ENCODE peak calls at places on chromosomes 13 and 19, in ten cellular contexts. One of them, this sample, is unnamed.

GRCh38 chr13:74003374-74003773 is 130.8 kb downstream of the KLF12 start:
- DNase-seq in PC-3: peak; percentile 29
- DNase-seq in globus pallidus: no peak
- DNase-seq in CD8-positive, alpha-beta T cell: no peak
- DNase-seq in GM19239: no peak
- DNase-seq in Ammon's horn: no peak
- DNase-seq in ovary: no peak
- DNase-seq in heart right ventricle: no peak
- DNase-seq in Calu3: no peak
- DNase-seq in activated CD8-positive, alpha-beta memory T cell treated with anti-CD3 and anti-CD28 coated beads for 24 hours: no peak
- DNase-seq in this sample: no peak

GRCh38 chr13:35470671-35471465 is 5.6 kb downstream of the MAB21L1 start:
- DNase-seq in Ammon's horn: peak; percentile 18
- DNase-seq in activated CD8-positive, alpha-beta memory T cell treated with anti-CD3 and anti-CD28 coated beads for 24 hours: no peak
- DNase-seq in Calu3: no peak
- DNase-seq in ovary: peak; percentile 38
- DNase-seq in PC-3: no peak
- DNase-seq in globus pallidus: peak; percentile 24
- DNase-seq in GM19239: no peak
- DNase-seq in CD8-positive, alpha-beta T cell: no peak
- DNase-seq in heart right ventricle: peak; percentile 29
- DNase-seq in this sample: no peak

GRCh38 chr13:109243311-109243951 is 543.0 kb downstream of the IRS2 start:
- DNase-seq in globus pallidus: peak; percentile 47
- DNase-seq in ovary: no peak
- DNase-seq in GM19239: no peak
- DNase-seq in Calu3: peak; percentile 21
- DNase-seq in Ammon's horn: peak; percentile 31
- DNase-seq in CD8-positive, alpha-beta T cell: no peak
- DNase-seq in heart right ventricle: peak; percentile 40
- DNase-seq in activated CD8-positive, alpha-beta memory T cell treated with anti-CD3 and anti-CD28 coated beads for 24 hours: no peak
- DNase-seq in PC-3: peak; percentile 88
- DNase-seq in this sample: peak; percentile 63

GRCh38 chr13:99982741-99983400 is 1.3 kb downstream of the ZIC2 start:
- DNase-seq in Ammon's horn: no peak
- DNase-seq in activated CD8-positive, alpha-beta memory T cell treated with anti-CD3 and anti-CD28 coated beads for 24 hours: no peak
- DNase-seq in globus pallidus: no peak
- DNase-seq in GM19239: no peak
- DNase-seq in ovary: no peak
- DNase-seq in Calu3: no peak
- DNase-seq in heart right ventricle: no peak
- DNase-seq in PC-3: no peak
- DNase-seq in CD8-positive, alpha-beta T cell: no peak
- DNase-seq in this sample: peak; percentile 15

GRCh38 chr19:34838753-34839431 is 65.9 kb upstream of the ZNF599 start:
- DNase-seq in Calu3: no peak
- DNase-seq in globus pallidus: no peak
- DNase-seq in activated CD8-positive, alpha-beta memory T cell treated with anti-CD3 and anti-CD28 coated beads for 24 hours: peak; percentile 68
- DNase-seq in CD8-positive, alpha-beta T cell: no peak
- DNase-seq in ovary: no peak
- DNase-seq in PC-3: no peak
- DNase-seq in heart right ventricle: no peak
- DNase-seq in Ammon's horn: no peak
- DNase-seq in GM19239: no peak
- DNase-seq in this sample: no peak

GRCh38 chr19:55083004-55083850 is 7.6 kb downstream of the EPS8L1 start:
- DNase-seq in Calu3: no peak
- DNase-seq in activated CD8-positive, alpha-beta memory T cell treated with anti-CD3 and anti-CD28 coated beads for 24 hours: no peak
- DNase-seq in Ammon's horn: no peak
- DNase-seq in ovary: no peak
- DNase-seq in globus pallidus: no peak
- DNase-seq in CD8-positive, alpha-beta T cell: no peak
- DNase-seq in heart right ventricle: no peak
- DNase-seq in GM19239: no peak
- DNase-seq in PC-3: no peak
- DNase-seq in this sample: no peak

GRCh38 chr13:94595006-94595942 is 678 bp downstream of the TGDS start:
- DNase-seq in PC-3: peak; percentile 12
- DNase-seq in CD8-positive, alpha-beta T cell: peak; percentile 7
- DNase-seq in GM19239: no peak
- DNase-seq in heart right ventricle: no peak
- DNase-seq in activated CD8-positive, alpha-beta memory T cell treated with anti-CD3 and anti-CD28 coated beads for 24 hours: peak; percentile 72
- DNase-seq in Ammon's horn: peak; percentile 19
- DNase-seq in globus pallidus: no peak
- DNase-seq in Calu3: no peak
- DNase-seq in ovary: no peak
- DNase-seq in this sample: peak; percentile 28

GRCh38 chr19:57672466-57672865 is 3.7 kb downstream of the ZSCAN4 start:
- DNase-seq in activated CD8-positive, alpha-beta memory T cell treated with anti-CD3 and anti-CD28 coated beads for 24 hours: no peak
- DNase-seq in CD8-positive, alpha-beta T cell: no peak
- DNase-seq in ovary: no peak
- DNase-seq in Ammon's horn: no peak
- DNase-seq in PC-3: no peak
- DNase-seq in globus pallidus: no peak
- DNase-seq in heart right ventricle: no peak
- DNase-seq in GM19239: no peak
- DNase-seq in Calu3: no peak
- DNase-seq in this sample: no peak

GRCh38 chr19:28330831-28331230 is 882.1 kb downstream of the UQCRFS1 start:
- DNase-seq in activated CD8-positive, alpha-beta memory T cell treated with anti-CD3 and anti-CD28 coated beads for 24 hours: no peak
- DNase-seq in heart right ventricle: no peak
- DNase-seq in globus pallidus: no peak
- DNase-seq in Calu3: no peak
- DNase-seq in GM19239: no peak
- DNase-seq in Ammon's horn: no peak
- DNase-seq in CD8-positive, alpha-beta T cell: no peak
- DNase-seq in PC-3: no peak
- DNase-seq in ovary: no peak
- DNase-seq in this sample: no peak

GRCh38 chr19:29887498-29887897 is 54.5 kb upstream of the URI1 start:
- DNase-seq in CD8-positive, alpha-beta T cell: no peak
- DNase-seq in ovary: peak; percentile 25
- DNase-seq in Calu3: no peak
- DNase-seq in heart right ventricle: no peak
- DNase-seq in globus pallidus: no peak
- DNase-seq in Ammon's horn: no peak
- DNase-seq in activated CD8-positive, alpha-beta memory T cell treated with anti-CD3 and anti-CD28 coated beads for 24 hours: no peak
- DNase-seq in GM19239: no peak
- DNase-seq in PC-3: no peak
- DNase-seq in this sample: no peak

GRCh38 chr13:40672310-40673060 is 6.0 kb upstream of the FOXO1 start:
- DNase-seq in activated CD8-positive, alpha-beta memory T cell treated with anti-CD3 and anti-CD28 coated beads for 24 hours: no peak
- DNase-seq in Ammon's horn: no peak
- DNase-seq in ovary: no peak
- DNase-seq in PC-3: peak; percentile 88
- DNase-seq in Calu3: peak; percentile 33
- DNase-seq in GM19239: no peak
- DNase-seq in CD8-positive, alpha-beta T cell: no peak
- DNase-seq in heart right ventricle: no peak
- DNase-seq in globus pallidus: no peak
- DNase-seq in this sample: no peak

GRCh38 chr13:95301135-95301946 is at the start of gene ABCC4:
- DNase-seq in Ammon's horn: peak; percentile 64
- DNase-seq in GM19239: peak; percentile 83
- DNase-seq in activated CD8-positive, alpha-beta memory T cell treated with anti-CD3 and anti-CD28 coated beads for 24 hours: peak; percentile 85
- DNase-seq in heart right ventricle: peak; percentile 57
- DNase-seq in CD8-positive, alpha-beta T cell: peak; percentile 33
- DNase-seq in PC-3: peak; percentile 75
- DNase-seq in globus pallidus: no peak
- DNase-seq in Calu3: peak; percentile 58
- DNase-seq in ovary: peak; percentile 40
- DNase-seq in this sample: peak; percentile 80

GRCh38 chr13:48775804-48776203 is 122.1 kb downstream of the CYSLTR2 start:
- DNase-seq in globus pallidus: no peak
- DNase-seq in CD8-positive, alpha-beta T cell: no peak
- DNase-seq in GM19239: no peak
- DNase-seq in PC-3: peak; percentile 67
- DNase-seq in Ammon's horn: no peak
- DNase-seq in ovary: no peak
- DNase-seq in Calu3: no peak
- DNase-seq in activated CD8-positive, alpha-beta memory T cell treated with anti-CD3 and anti-CD28 coated beads for 24 hours: no peak
- DNase-seq in heart right ventricle: no peak
- DNase-seq in this sample: peak; percentile 6

GRCh38 chr19:6693056-6693471 is 23.1 kb upstream of the TNFSF14 start:
- DNase-seq in GM19239: no peak
- DNase-seq in Ammon's horn: no peak
- DNase-seq in heart right ventricle: no peak
- DNase-seq in ovary: no peak
- DNase-seq in globus pallidus: no peak
- DNase-seq in Calu3: no peak
- DNase-seq in CD8-positive, alpha-beta T cell: no peak
- DNase-seq in activated CD8-positive, alpha-beta memory T cell treated with anti-CD3 and anti-CD28 coated beads for 24 hours: no peak
- DNase-seq in PC-3: no peak
- DNase-seq in this sample: no peak

GRCh38 chr19:40542197-40542859 is 34.3 kb upstream of the SHKBP1 start:
- DNase-seq in activated CD8-positive, alpha-beta memory T cell treated with anti-CD3 and anti-CD28 coated beads for 24 hours: no peak
- DNase-seq in CD8-positive, alpha-beta T cell: no peak
- DNase-seq in GM19239: no peak
- DNase-seq in ovary: peak; percentile 81
- DNase-seq in Ammon's horn: peak; percentile 30
- DNase-seq in Calu3: no peak
- DNase-seq in globus pallidus: peak; percentile 33
- DNase-seq in PC-3: no peak
- DNase-seq in heart right ventricle: peak; percentile 76
- DNase-seq in this sample: no peak

GRCh38 chr13:39773833-39774232 is 118.4 kb downstream of the COG6 start:
- DNase-seq in CD8-positive, alpha-beta T cell: no peak
- DNase-seq in PC-3: peak; percentile 22
- DNase-seq in heart right ventricle: no peak
- DNase-seq in Ammon's horn: no peak
- DNase-seq in GM19239: no peak
- DNase-seq in Calu3: no peak
- DNase-seq in ovary: no peak
- DNase-seq in activated CD8-positive, alpha-beta memory T cell treated with anti-CD3 and anti-CD28 coated beads for 24 hours: no peak
- DNase-seq in globus pallidus: no peak
- DNase-seq in this sample: no peak

GRCh38 chr19:44746946-44747738 is 1.4 kb upstream of the BCL3 start:
- DNase-seq in GM19239: peak; percentile 58
- DNase-seq in PC-3: peak; percentile 91
- DNase-seq in activated CD8-positive, alpha-beta memory T cell treated with anti-CD3 and anti-CD28 coated beads for 24 hours: peak; percentile 97
- DNase-seq in ovary: peak; percentile 97
- DNase-seq in globus pallidus: peak; percentile 67
- DNase-seq in CD8-positive, alpha-beta T cell: peak; percentile 88
- DNase-seq in Ammon's horn: peak; percentile 78
- DNase-seq in heart right ventricle: peak; percentile 96
- DNase-seq in Calu3: peak; percentile 99
- DNase-seq in this sample: peak; percentile 91

GRCh38 chr13:43414111-43414510 is 372.7 kb downstream of the ENOX1 start:
- DNase-seq in PC-3: no peak
- DNase-seq in Ammon's horn: no peak
- DNase-seq in globus pallidus: no peak
- DNase-seq in activated CD8-positive, alpha-beta memory T cell treated with anti-CD3 and anti-CD28 coated beads for 24 hours: no peak
- DNase-seq in ovary: no peak
- DNase-seq in GM19239: no peak
- DNase-seq in Calu3: no peak
- DNase-seq in CD8-positive, alpha-beta T cell: no peak
- DNase-seq in heart right ventricle: no peak
- DNase-seq in this sample: no peak

GRCh38 chr13:76023644-76024043 is 387.5 kb downstream of the LMO7 start:
- DNase-seq in Ammon's horn: no peak
- DNase-seq in heart right ventricle: no peak
- DNase-seq in PC-3: peak; percentile 83
- DNase-seq in activated CD8-positive, alpha-beta memory T cell treated with anti-CD3 and anti-CD28 coated beads for 24 hours: no peak
- DNase-seq in GM19239: no peak
- DNase-seq in globus pallidus: no peak
- DNase-seq in CD8-positive, alpha-beta T cell: no peak
- DNase-seq in Calu3: no peak
- DNase-seq in ovary: no peak
- DNase-seq in this sample: no peak

GRCh38 chr13:32443111-32443510 is 15.2 kb upstream of the N4BP2L1 start:
- DNase-seq in Ammon's horn: peak; percentile 67
- DNase-seq in Calu3: peak; percentile 17
- DNase-seq in GM19239: peak; percentile 46
- DNase-seq in activated CD8-positive, alpha-beta memory T cell treated with anti-CD3 and anti-CD28 coated beads for 24 hours: no peak
- DNase-seq in heart right ventricle: no peak
- DNase-seq in CD8-positive, alpha-beta T cell: peak; percentile 14
- DNase-seq in globus pallidus: peak; percentile 62
- DNase-seq in PC-3: peak; percentile 39
- DNase-seq in ovary: no peak
- DNase-seq in this sample: peak; percentile 35

GRCh38 chr13:41029629-41030028 is 10.5 kb upstream of the ELF1 start:
- DNase-seq in Calu3: no peak
- DNase-seq in GM19239: no peak
- DNase-seq in activated CD8-positive, alpha-beta memory T cell treated with anti-CD3 and anti-CD28 coated beads for 24 hours: no peak
- DNase-seq in globus pallidus: no peak
- DNase-seq in ovary: no peak
- DNase-seq in PC-3: peak; percentile 10
- DNase-seq in CD8-positive, alpha-beta T cell: no peak
- DNase-seq in Ammon's horn: no peak
- DNase-seq in heart right ventricle: no peak
- DNase-seq in this sample: no peak

GRCh38 chr13:21053231-21053630 is 8.2 kb downstream of the LATS2 start:
- DNase-seq in heart right ventricle: no peak
- DNase-seq in CD8-positive, alpha-beta T cell: no peak
- DNase-seq in activated CD8-positive, alpha-beta memory T cell treated with anti-CD3 and anti-CD28 coated beads for 24 hours: no peak
- DNase-seq in PC-3: no peak
- DNase-seq in ovary: no peak
- DNase-seq in Ammon's horn: no peak
- DNase-seq in GM19239: no peak
- DNase-seq in Calu3: no peak
- DNase-seq in globus pallidus: no peak
- DNase-seq in this sample: no peak

GRCh38 chr13:98672947-98673545 is 79.4 kb downstream of the SLC15A1 start:
- DNase-seq in Calu3: peak; percentile 51
- DNase-seq in activated CD8-positive, alpha-beta memory T cell treated with anti-CD3 and anti-CD28 coated beads for 24 hours: peak; percentile 75
- DNase-seq in Ammon's horn: peak; percentile 78
- DNase-seq in GM19239: peak; percentile 63
- DNase-seq in PC-3: peak; percentile 79
- DNase-seq in CD8-positive, alpha-beta T cell: peak; percentile 19
- DNase-seq in globus pallidus: peak; percentile 59
- DNase-seq in heart right ventricle: peak; percentile 72
- DNase-seq in ovary: peak; percentile 66
- DNase-seq in this sample: peak; percentile 61

GRCh38 chr19:29552454-29553280 is 26.9 kb downstream of the VSTM2B start:
- DNase-seq in activated CD8-positive, alpha-beta memory T cell treated with anti-CD3 and anti-CD28 coated beads for 24 hours: no peak
- DNase-seq in Calu3: no peak
- DNase-seq in CD8-positive, alpha-beta T cell: no peak
- DNase-seq in heart right ventricle: no peak
- DNase-seq in globus pallidus: no peak
- DNase-seq in PC-3: no peak
- DNase-seq in Ammon's horn: no peak
- DNase-seq in ovary: no peak
- DNase-seq in GM19239: no peak
- DNase-seq in this sample: no peak

GRCh38 chr13:44174769-44175425 is 198.7 kb upstream of the SERP2 start:
- DNase-seq in globus pallidus: no peak
- DNase-seq in Ammon's horn: no peak
- DNase-seq in GM19239: no peak
- DNase-seq in Calu3: no peak
- DNase-seq in CD8-positive, alpha-beta T cell: no peak
- DNase-seq in heart right ventricle: no peak
- DNase-seq in ovary: no peak
- DNase-seq in PC-3: no peak
- DNase-seq in activated CD8-positive, alpha-beta memory T cell treated with anti-CD3 and anti-CD28 coated beads for 24 hours: no peak
- DNase-seq in this sample: peak; percentile 4

GRCh38 chr13:38421590-38422560 is 72.2 kb downstream of the UFM1 start:
- DNase-seq in globus pallidus: no peak
- DNase-seq in ovary: no peak
- DNase-seq in heart right ventricle: no peak
- DNase-seq in Calu3: no peak
- DNase-seq in Ammon's horn: no peak
- DNase-seq in GM19239: no peak
- DNase-seq in CD8-positive, alpha-beta T cell: no peak
- DNase-seq in PC-3: no peak
- DNase-seq in activated CD8-positive, alpha-beta memory T cell treated with anti-CD3 and anti-CD28 coated beads for 24 hours: no peak
- DNase-seq in this sample: no peak

GRCh38 chr13:50644081-50644871 is 199.2 kb downstream of the DLEU7 start:
- DNase-seq in activated CD8-positive, alpha-beta memory T cell treated with anti-CD3 and anti-CD28 coated beads for 24 hours: no peak
- DNase-seq in heart right ventricle: no peak
- DNase-seq in GM19239: no peak
- DNase-seq in globus pallidus: no peak
- DNase-seq in PC-3: peak; percentile 69
- DNase-seq in ovary: no peak
- DNase-seq in Calu3: no peak
- DNase-seq in Ammon's horn: no peak
- DNase-seq in CD8-positive, alpha-beta T cell: no peak
- DNase-seq in this sample: no peak